ENCODE peak calls at places on chromosomes 1 and 21, in nine cellular contexts. One of them, this sample, is unnamed. For H3K9me3, the result is how much of the 10 kb centered on the place peaks cover.

GRCh38 chr1:180155202-180155682 is 573 bp downstream of the QSOX1 start:
- DNase-seq in kidney: no peak
- DNase-seq in fibroblast of lung: no peak
- DNase-seq in esophagus squamous epithelium: no peak
- DNase-seq in left lung: no peak
- DNase-seq in A549: peak
- DNase-seq in neural progenitor cell: peak
- DNase-seq in stomach: no peak
- DNase-seq in HCT116: no peak
- DNase-seq in this sample: no peak

GRCh38 chr1:34868230-34869049 is 8.9 kb upstream of the SMIM12 start:
- DNase-seq in kidney: no peak
- DNase-seq in fibroblast of lung: no peak
- DNase-seq in esophagus squamous epithelium: no peak
- DNase-seq in left lung: peak
- DNase-seq in A549: no peak
- DNase-seq in neural progenitor cell: no peak
- DNase-seq in stomach: no peak
- DNase-seq in HCT116: no peak
- DNase-seq in this sample: no peak

GRCh38 chr1:96253281-96254035 is 468.1 kb upstream of the PTBP2 start:
- DNase-seq in kidney: no peak
- DNase-seq in fibroblast of lung: no peak
- DNase-seq in esophagus squamous epithelium: no peak
- DNase-seq in left lung: no peak
- DNase-seq in A549: no peak
- DNase-seq in neural progenitor cell: no peak
- DNase-seq in stomach: no peak
- DNase-seq in HCT116: no peak
- DNase-seq in this sample: no peak

GRCh38 chr1:26686795-26687194 is 9.0 kb upstream of the ARID1A start:
- DNase-seq in kidney: no peak
- DNase-seq in fibroblast of lung: peak
- DNase-seq in esophagus squamous epithelium: no peak
- DNase-seq in left lung: no peak
- DNase-seq in A549: no peak
- DNase-seq in neural progenitor cell: no peak
- DNase-seq in stomach: no peak
- DNase-seq in HCT116: no peak
- DNase-seq in this sample: no peak

GRCh38 chr1:29282924-29283803 is 46.8 kb downstream of the PTPRU start:
- DNase-seq in kidney: no peak
- DNase-seq in fibroblast of lung: peak
- DNase-seq in esophagus squamous epithelium: no peak
- DNase-seq in left lung: no peak
- DNase-seq in A549: peak
- DNase-seq in neural progenitor cell: peak
- DNase-seq in stomach: no peak
- DNase-seq in HCT116: peak
- DNase-seq in this sample: no peak

GRCh38 chr1:64000021-64000420 is 203.4 kb upstream of the UBE2U start:
- DNase-seq in kidney: no peak
- DNase-seq in fibroblast of lung: peak
- DNase-seq in esophagus squamous epithelium: no peak
- DNase-seq in left lung: no peak
- DNase-seq in A549: no peak
- DNase-seq in neural progenitor cell: no peak
- DNase-seq in stomach: no peak
- DNase-seq in HCT116: no peak
- DNase-seq in this sample: no peak

GRCh38 chr1:18575620-18576019 is 55.0 kb upstream of the PAX7 start:
- DNase-seq in kidney: no peak
- DNase-seq in fibroblast of lung: peak
- DNase-seq in esophagus squamous epithelium: no peak
- DNase-seq in left lung: peak
- DNase-seq in A549: peak
- DNase-seq in neural progenitor cell: peak
- DNase-seq in stomach: peak
- DNase-seq in HCT116: peak
- DNase-seq in this sample: no peak

GRCh38 chr1:234533034-234533571 is 54.1 kb upstream of the TARBP1 start:
- DNase-seq in kidney: no peak
- DNase-seq in fibroblast of lung: peak
- DNase-seq in esophagus squamous epithelium: no peak
- DNase-seq in left lung: no peak
- DNase-seq in A549: no peak
- DNase-seq in neural progenitor cell: no peak
- DNase-seq in stomach: no peak
- DNase-seq in HCT116: no peak
- DNase-seq in this sample: no peak

GRCh38 chr1:65469889-65470340 is 49.4 kb downstream of the LEPR start:
- DNase-seq in kidney: no peak
- DNase-seq in fibroblast of lung: peak
- DNase-seq in esophagus squamous epithelium: no peak
- DNase-seq in left lung: no peak
- DNase-seq in A549: no peak
- DNase-seq in neural progenitor cell: no peak
- DNase-seq in stomach: no peak
- DNase-seq in HCT116: no peak
- DNase-seq in this sample: no peak

GRCh38 chr1:43464840-43465693 is 11.3 kb upstream of the HYI start:
- DNase-seq in kidney: no peak
- DNase-seq in fibroblast of lung: peak
- DNase-seq in esophagus squamous epithelium: no peak
- DNase-seq in left lung: no peak
- DNase-seq in A549: no peak
- DNase-seq in neural progenitor cell: no peak
- DNase-seq in stomach: no peak
- DNase-seq in HCT116: no peak
- DNase-seq in this sample: no peak

GRCh38 chr1:3066250-3066711 is 2.7 kb upstream of the PRDM16 start:
- DNase-seq in kidney: peak
- DNase-seq in fibroblast of lung: no peak
- DNase-seq in esophagus squamous epithelium: no peak
- DNase-seq in left lung: peak
- DNase-seq in A549: no peak
- DNase-seq in neural progenitor cell: peak
- DNase-seq in stomach: peak
- DNase-seq in HCT116: no peak
- DNase-seq in this sample: no peak

GRCh38 chr1:27598902-27599528 is 4.9 kb downstream of the AHDC1 start:
- DNase-seq in kidney: peak
- DNase-seq in fibroblast of lung: peak
- DNase-seq in esophagus squamous epithelium: no peak
- DNase-seq in left lung: peak
- DNase-seq in A549: no peak
- DNase-seq in neural progenitor cell: peak
- DNase-seq in stomach: no peak
- DNase-seq in HCT116: no peak
- DNase-seq in this sample: no peak

GRCh38 chr1:209817691-209818090 is 10.1 kb upstream of the UTP25 start:
- DNase-seq in kidney: no peak
- DNase-seq in fibroblast of lung: no peak
- DNase-seq in esophagus squamous epithelium: no peak
- DNase-seq in left lung: no peak
- DNase-seq in A549: no peak
- DNase-seq in neural progenitor cell: no peak
- DNase-seq in stomach: no peak
- DNase-seq in HCT116: no peak
- DNase-seq in this sample: no peak

GRCh38 chr1:1120866-1121563 is 5.1 kb upstream of the C1orf159 start:
- DNase-seq in kidney: peak
- DNase-seq in fibroblast of lung: no peak
- DNase-seq in esophagus squamous epithelium: no peak
- DNase-seq in left lung: peak
- DNase-seq in A549: no peak
- DNase-seq in neural progenitor cell: no peak
- DNase-seq in stomach: no peak
- DNase-seq in HCT116: no peak
- DNase-seq in this sample: no peak

GRCh38 chr1:17338706-17339493 is 30.9 kb downstream of the PADI4 start:
- DNase-seq in kidney: no peak
- DNase-seq in fibroblast of lung: no peak
- DNase-seq in esophagus squamous epithelium: no peak
- DNase-seq in left lung: no peak
- DNase-seq in A549: no peak
- DNase-seq in neural progenitor cell: no peak
- DNase-seq in stomach: no peak
- DNase-seq in HCT116: no peak
- DNase-seq in this sample: no peak

GRCh38 chr21:18249542-18250152 is 5.0 kb downstream of the CHODL start:
- DNase-seq in kidney: no peak
- DNase-seq in fibroblast of lung: no peak
- DNase-seq in esophagus squamous epithelium: no peak
- DNase-seq in left lung: no peak
- DNase-seq in A549: no peak
- DNase-seq in neural progenitor cell: peak
- DNase-seq in stomach: no peak
- DNase-seq in HCT116: no peak
- DNase-seq in this sample: no peak

GRCh38 chr1:1173793-1174415 is at the start of gene TTLL10:
- DNase-seq in kidney: peak
- DNase-seq in fibroblast of lung: no peak
- DNase-seq in esophagus squamous epithelium: no peak
- DNase-seq in left lung: peak
- DNase-seq in A549: no peak
- DNase-seq in neural progenitor cell: peak
- DNase-seq in stomach: no peak
- DNase-seq in HCT116: no peak
- DNase-seq in this sample: peak

GRCh38 chr1:158506369-158506987 is 34.5 kb downstream of the OR10R2 start:
- DNase-seq in kidney: no peak
- DNase-seq in fibroblast of lung: no peak
- DNase-seq in esophagus squamous epithelium: no peak
- DNase-seq in left lung: no peak
- DNase-seq in A549: no peak
- DNase-seq in neural progenitor cell: peak
- DNase-seq in stomach: no peak
- DNase-seq in HCT116: no peak
- DNase-seq in this sample: peak

DNA sequence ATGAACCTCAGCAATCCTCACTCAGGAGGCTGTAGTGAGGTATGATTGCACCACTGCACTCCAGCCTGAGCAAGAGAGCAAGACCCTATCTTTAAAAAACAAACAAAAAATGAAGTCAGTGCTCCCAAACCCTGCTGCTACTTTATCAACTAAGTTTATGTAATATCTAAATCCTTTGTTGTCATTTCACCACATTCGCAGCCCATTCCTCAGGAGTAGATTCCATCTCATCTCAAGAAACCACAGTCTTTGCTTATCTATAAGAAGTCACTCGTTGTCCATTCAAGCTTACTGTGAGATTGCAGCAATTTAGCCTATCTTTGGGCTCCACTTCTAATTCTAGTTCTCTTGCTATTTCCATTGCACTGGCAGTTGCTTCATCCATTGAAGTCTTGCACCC is 44.3 kb upstream of the RGL1 start:
- DNase-seq in kidney: no peak
- DNase-seq in fibroblast of lung: peak
- DNase-seq in esophagus squamous epithelium: no peak
- DNase-seq in left lung: no peak
- DNase-seq in A549: no peak
- DNase-seq in neural progenitor cell: no peak
- DNase-seq in stomach: no peak
- DNase-seq in HCT116: no peak
- DNase-seq in this sample: no peak
- H3K9me3 ChIP-seq in kidney: under half
- H3K9me3 ChIP-seq in fibroblast of lung: under half
- H3K9me3 ChIP-seq in esophagus squamous epithelium: under half
- H3K9me3 ChIP-seq in left lung: under half
- H3K9me3 ChIP-seq in A549: under half
- H3K9me3 ChIP-seq in neural progenitor cell: under half
- H3K9me3 ChIP-seq in stomach: under half
- H3K9me3 ChIP-seq in HCT116: under half
- H3K9me3 ChIP-seq in this sample: under half

GRCh38 chr21:44301093-44301492 is 1.2 kb downstream of the PFKL start:
- DNase-seq in kidney: no peak
- DNase-seq in fibroblast of lung: no peak
- DNase-seq in esophagus squamous epithelium: no peak
- DNase-seq in left lung: no peak
- DNase-seq in A549: no peak
- DNase-seq in neural progenitor cell: no peak
- DNase-seq in stomach: no peak
- DNase-seq in HCT116: no peak
- DNase-seq in this sample: no peak

GRCh38 chr21:44300262-44300959 is 558 bp downstream of the PFKL start:
- DNase-seq in kidney: peak
- DNase-seq in fibroblast of lung: peak
- DNase-seq in esophagus squamous epithelium: no peak
- DNase-seq in left lung: peak
- DNase-seq in A549: peak
- DNase-seq in neural progenitor cell: peak
- DNase-seq in stomach: peak
- DNase-seq in HCT116: no peak
- DNase-seq in this sample: peak

GRCh38 chr21:44303490-44303981 is 3.7 kb downstream of the PFKL start:
- DNase-seq in kidney: peak
- DNase-seq in fibroblast of lung: no peak
- DNase-seq in esophagus squamous epithelium: no peak
- DNase-seq in left lung: no peak
- DNase-seq in A549: no peak
- DNase-seq in neural progenitor cell: no peak
- DNase-seq in stomach: peak
- DNase-seq in HCT116: no peak
- DNase-seq in this sample: no peak

GRCh38 chr21:44304041-44304738 is 4.3 kb downstream of the PFKL start:
- DNase-seq in kidney: no peak
- DNase-seq in fibroblast of lung: no peak
- DNase-seq in esophagus squamous epithelium: no peak
- DNase-seq in left lung: no peak
- DNase-seq in A549: no peak
- DNase-seq in neural progenitor cell: peak
- DNase-seq in stomach: no peak
- DNase-seq in HCT116: no peak
- DNase-seq in this sample: no peak

GRCh38 chr21:44301961-44302406 is 2.1 kb downstream of the PFKL start:
- DNase-seq in kidney: no peak
- DNase-seq in fibroblast of lung: no peak
- DNase-seq in esophagus squamous epithelium: no peak
- DNase-seq in left lung: no peak
- DNase-seq in A549: no peak
- DNase-seq in neural progenitor cell: no peak
- DNase-seq in stomach: peak
- DNase-seq in HCT116: no peak
- DNase-seq in this sample: no peak
- TF ChIP-seq CTCF in kidney: peak
- TF ChIP-seq CTCF in fibroblast of lung: no peak
- TF ChIP-seq CTCF in esophagus squamous epithelium: peak
- TF ChIP-seq CTCF in left lung: no peak
- TF ChIP-seq CTCF in A549: no peak
- TF ChIP-seq CTCF in neural progenitor cell: no peak
- TF ChIP-seq CTCF in stomach: no peak
- TF ChIP-seq CTCF in HCT116: no peak
- TF ChIP-seq CTCF in this sample: no peak

GRCh38 chr1:201944639-201945038 is 1.7 kb downstream of the LMOD1 start:
- DNase-seq in kidney: no peak
- DNase-seq in fibroblast of lung: no peak
- DNase-seq in esophagus squamous epithelium: no peak
- DNase-seq in left lung: no peak
- DNase-seq in A549: no peak
- DNase-seq in neural progenitor cell: no peak
- DNase-seq in stomach: no peak
- DNase-seq in HCT116: no peak
- DNase-seq in this sample: no peak
- H3K27ac ChIP-seq in kidney: no peak
- H3K27ac ChIP-seq in fibroblast of lung: no peak
- H3K27ac ChIP-seq in esophagus squamous epithelium: peak
- H3K27ac ChIP-seq in left lung: no peak
- H3K27ac ChIP-seq in A549: no peak
- H3K27ac ChIP-seq in neural progenitor cell: no peak
- H3K27ac ChIP-seq in stomach: no peak
- H3K27ac ChIP-seq in HCT116: no peak
- H3K27ac ChIP-seq in this sample: no peak

GRCh38 chr21:42578761-42579415 is 65.2 kb downstream of the SLC37A1 start:
- DNase-seq in kidney: peak
- DNase-seq in fibroblast of lung: no peak
- DNase-seq in esophagus squamous epithelium: no peak
- DNase-seq in left lung: peak
- DNase-seq in A549: no peak
- DNase-seq in neural progenitor cell: no peak
- DNase-seq in stomach: no peak
- DNase-seq in HCT116: no peak
- DNase-seq in this sample: no peak
- H3K9me3 ChIP-seq in kidney: under half
- H3K9me3 ChIP-seq in fibroblast of lung: under half
- H3K9me3 ChIP-seq in esophagus squamous epithelium: under half
- H3K9me3 ChIP-seq in left lung: under half
- H3K9me3 ChIP-seq in A549: under half
- H3K9me3 ChIP-seq in neural progenitor cell: under half
- H3K9me3 ChIP-seq in stomach: under half
- H3K9me3 ChIP-seq in HCT116: under half
- H3K9me3 ChIP-seq in this sample: under half

This sample was measured in CD4-positive, alpha-beta T cell.